ENCODE peak calls at places on chromosomes 2 and 18, in four cellular contexts. X is H1, H is K562, Q is HepG2. I is an unnamed sample.

GRCh38 chr2:102080451-102081054 is 62.0 kb upstream of the IL1R1 start:
- DNase-seq in X (no peak), H (no peak), Q (no peak), I (no peak)

GRCh38 chr2:134791606-134792005 is 46.8 kb upstream of the ACMSD start:
- DNase-seq in X (no peak), H (no peak), Q (no peak), I (no peak)

GRCh38 chr18:32607816-32608215 is 137.1 kb upstream of the GAREM1 start:
- DNase-seq in X (no peak), H (no peak), Q (no peak), I (no peak)

GRCh38 chr2:120100627-120101026 is 87.8 kb downstream of the EPB41L5 start:
- DNase-seq in X (no peak), H (no peak), Q (no peak), I (no peak)

GRCh38 chr2:173126819-173127218 is 51.2 kb downstream of the MAP3K20 start:
- DNase-seq in X (no peak), H (no peak), Q (no peak), I (no peak)

GRCh38 chr2:169509230-169509917 is at the start of gene KLHL41:
- DNase-seq in X (no peak), H (no peak), Q (no peak), I (no peak)

GRCh38 chr18:582465-582864 is 2.3 kb downstream of the CETN1 start:
- DNase-seq in X (no peak), H (no peak), Q (no peak), I (no peak)

GRCh38 chr2:158932246-158932645 is 36.2 kb upstream of the TANC1 start:
- DNase-seq in X (no peak), H (no peak), Q (no peak), I (no peak)

GRCh38 chr2:151945186-151945585 is 117.0 kb upstream of the ARL5A start:
- DNase-seq in X (no peak), H (no peak), Q (no peak), I (no peak)

GRCh38 chr2:164504253-164504652 is 117.0 kb downstream of the GRB14 start:
- DNase-seq in X (peak), H (no peak), Q (peak), I (no peak)

GRCh38 chr2:128311755-128312341 is 6.8 kb downstream of the HS6ST1 start:
- DNase-seq in X (peak), H (no peak), Q (no peak), I (no peak)

GRCh38 chr2:132668189-132668833 is 1.7 kb downstream of the LYPD1 start:
- DNase-seq in X (peak), H (no peak), Q (no peak), I (no peak)

GRCh38 chr2:237473474-237474453 is 13.3 kb upstream of the MLPH start:
- DNase-seq in X (no peak), H (no peak), Q (no peak), I (no peak)

GRCh38 chr2:239365782-239366435 is 34.9 kb downstream of the HDAC4 start:
- DNase-seq in X (no peak), H (no peak), Q (no peak), I (no peak)

GRCh38 chr2:239366740-239367139 is 34.1 kb downstream of the HDAC4 start:
- DNase-seq in X (no peak), H (no peak), Q (no peak), I (no peak)

GRCh38 chr2:239365071-239365781 is 35.6 kb downstream of the HDAC4 start:
- DNase-seq in X (no peak), H (no peak), Q (no peak), I (no peak)

GRCh38 chr2:239362497-239362896 is 38.3 kb downstream of the HDAC4 start:
- DNase-seq in X (no peak), H (no peak), Q (no peak), I (no peak)

GRCh38 chr2:239363946-239364637 is 36.7 kb downstream of the HDAC4 start:
- DNase-seq in X (no peak), H (no peak), Q (no peak), I (no peak)
- TF ChIP-seq POLR2AphosphoS5 in X (no peak), H (no peak), Q (no peak), I (no peak)

DNA sequence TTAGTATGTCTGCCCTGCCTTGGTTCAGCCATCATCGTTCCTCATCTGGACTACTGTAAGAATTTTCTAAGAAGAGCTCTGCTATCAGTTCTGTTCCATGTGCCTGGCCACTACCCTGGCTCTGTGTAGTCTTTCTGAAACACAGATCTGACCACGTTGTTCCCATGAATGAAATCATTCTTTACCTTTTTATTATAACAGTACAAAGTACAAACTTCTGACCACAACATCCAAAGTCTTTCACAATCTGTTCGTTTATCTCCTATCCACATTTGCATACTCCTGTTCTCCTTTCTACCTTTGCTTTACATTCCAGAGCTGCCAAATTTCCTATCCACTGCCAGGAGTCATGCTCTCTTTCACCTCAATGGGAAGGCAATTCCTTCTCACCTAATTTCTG is 284.6 kb upstream of the LRP1B start:
- DNase-seq in X (no peak), H (no peak), Q (peak), I (no peak)
- TF ChIP-seq HDAC6 in X (no peak), H (no peak), Q (no peak), I (no peak)

DNA sequence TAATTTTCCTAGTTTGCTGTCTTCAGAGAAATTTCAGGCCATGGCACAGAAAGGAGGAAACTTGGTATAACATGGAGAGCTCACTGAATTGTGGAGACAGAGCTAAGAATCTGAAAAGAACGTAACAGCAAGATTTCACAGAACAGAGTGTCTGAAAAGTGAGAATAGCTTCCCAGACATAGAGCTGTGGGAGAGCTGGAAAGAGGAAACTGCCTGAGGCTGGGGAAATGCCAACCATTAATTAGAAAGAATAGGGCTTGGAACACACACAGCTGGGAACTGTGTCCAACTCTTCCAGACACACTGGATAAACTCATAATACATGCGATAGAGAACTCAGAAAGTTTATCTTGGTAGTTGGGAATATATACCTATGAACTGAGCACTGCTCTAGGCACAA is 51.6 kb upstream of the KYNU start:
- DNase-seq in X (no peak), H (no peak), Q (no peak), I (no peak)
- TF ChIP-seq POLR2AphosphoS5 in X (no peak), H (no peak), Q (no peak), I (no peak)

DNA sequence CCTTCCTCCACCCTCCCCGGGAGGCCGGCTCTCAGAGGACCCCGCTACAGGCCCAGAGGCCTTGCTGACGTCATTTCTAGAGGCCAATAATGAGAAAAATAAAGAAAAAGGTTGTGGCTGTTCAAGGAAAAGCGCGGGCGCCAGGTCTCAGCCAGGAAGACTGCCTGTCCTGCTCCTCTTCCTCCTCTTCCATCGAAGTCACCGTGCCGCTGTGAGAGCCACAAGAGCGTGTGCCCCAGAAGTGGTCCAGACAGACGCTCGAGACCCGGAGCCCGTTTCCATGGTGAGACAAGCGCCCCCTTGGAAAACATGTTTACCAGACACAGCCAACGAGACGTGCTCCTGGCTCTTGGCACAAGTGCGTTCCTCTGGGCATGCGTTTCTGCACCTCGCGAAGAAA is 210.5 kb downstream of the HDAC4 start:
- DNase-seq in X (peak), H (no peak), Q (no peak), I (no peak)
- TF ChIP-seq HDAC6 in X (no peak), H (no peak), Q (no peak), I (no peak)

GRCh38 chr2:38535745-38536506 is 66.8 kb downstream of the HNRNPLL start:
- DNase-seq in X (peak), H (peak), Q (peak), I (no peak)
- TF ChIP-seq POLR2AphosphoS5 in X (no peak), H (no peak), Q (no peak), I (no peak)

DNA sequence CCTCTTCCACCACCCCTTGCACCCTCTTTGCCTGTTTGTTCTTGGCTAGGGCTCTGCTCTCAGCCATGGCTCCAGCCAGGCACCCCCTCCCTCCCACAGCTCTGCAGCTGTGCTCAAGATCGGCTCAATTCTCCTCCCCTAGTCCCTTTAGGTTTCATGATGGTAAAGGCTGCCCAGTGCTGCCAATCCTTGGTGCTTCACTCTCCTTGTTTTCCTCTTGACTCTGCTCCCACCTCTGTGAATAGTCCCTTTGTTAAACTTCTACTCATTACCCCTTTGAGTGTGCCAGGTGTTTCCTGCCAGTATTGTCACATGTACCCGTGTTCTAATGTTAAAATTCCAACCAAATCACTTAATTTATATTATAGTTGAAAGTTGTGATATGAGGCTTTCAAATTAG is 101.0 kb upstream of the CERS6 start:
- DNase-seq in X (no peak), H (no peak), Q (no peak), I (no peak)
- TF ChIP-seq HDAC6 in X (no peak), H (no peak), Q (no peak), I (no peak)

GRCh38 chr2:197358927-197359326 is 48.3 kb upstream of the ANKRD44 start:
- DNase-seq in X (no peak), H (no peak), Q (no peak), I (no peak)

GRCh38 chr2:197363998-197364397 is 53.4 kb upstream of the ANKRD44 start:
- DNase-seq in X (no peak), H (no peak), Q (no peak), I (no peak)

GRCh38 chr2:197357986-197358385 is 47.4 kb upstream of the ANKRD44 start:
- DNase-seq in X (no peak), H (no peak), Q (no peak), I (no peak)

GRCh38 chr2:197359859-197360258 is 49.3 kb upstream of the ANKRD44 start:
- DNase-seq in X (no peak), H (no peak), Q (no peak), I (no peak)

GRCh38 chr2:197360744-197361156 is 50.2 kb upstream of the ANKRD44 start:
- DNase-seq in X (no peak), H (no peak), Q (no peak), I (no peak)
- TF ChIP-seq POLR2AphosphoS5 in X (no peak), H (no peak), Q (no peak), I (no peak)

DNA sequence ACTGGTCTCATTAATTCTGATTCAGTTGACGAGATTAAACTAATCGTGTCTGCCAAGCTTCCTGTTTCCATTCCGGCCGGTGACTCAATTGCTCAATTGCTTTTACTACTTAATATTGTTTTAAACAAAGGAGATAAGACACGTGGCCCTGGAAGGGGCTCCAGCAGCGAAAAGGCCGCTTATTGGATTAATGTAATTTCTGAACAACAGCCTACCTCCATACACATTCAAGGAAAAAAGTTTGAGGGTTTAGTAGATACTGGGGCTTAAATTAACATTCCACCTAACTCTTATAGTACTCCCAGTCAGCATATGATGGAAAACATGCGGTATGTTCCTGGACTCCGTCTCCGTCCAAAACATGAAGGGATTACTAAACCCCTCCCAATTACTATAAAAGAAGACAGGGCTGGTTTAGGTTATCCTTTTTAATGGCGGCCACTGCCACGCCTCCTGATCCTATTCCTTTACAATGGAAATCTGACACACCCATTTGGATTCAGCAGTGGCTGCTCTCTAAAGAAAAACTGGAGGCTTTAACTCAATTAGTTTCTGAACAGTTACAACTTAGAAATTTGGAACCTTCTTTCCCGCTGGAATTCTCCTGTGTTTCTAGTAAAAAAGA is 27.1 kb downstream of the VPS54 start:
- DNase-seq in X (no peak), H (no peak), Q (no peak), I (no peak)
- TF ChIP-seq HDAC6 in X (no peak), H (no peak), Q (no peak), I (no peak)